ENCODE peak calls at places on chromosomes 2 and 18, in ten cellular contexts. M is IMR-90; G is caudate nucleus; X is NCI-H774; U is neural progenitor cell; I is hippocampal formation; R is ureter; Z is CD8-positive, alpha-beta T cell; F is GM19239; A is NCI-H510A treated with DMSO at 0.1 percent for 48 hours. K is an unnamed sample.

GRCh38 chr2:177724398-177725287 is 332.1 kb downstream of the AGPS start:
- DNase-seq in M (peak), G (peak), X (peak), U (peak), I (peak), R (no peak), Z (peak), F (peak), A (peak), K (peak)

GRCh38 chr18:62522178-62522509 is 681 bp upstream of the ZCCHC2 start:
- DNase-seq in M (no peak), G (no peak), X (no peak), U (no peak), I (no peak), R (no peak), Z (no peak), F (no peak), A (peak), K (no peak)

GRCh38 chr2:20050104-20050711 is 1.2 kb downstream of the LAPTM4A start:
- DNase-seq in M (peak), G (no peak), X (no peak), U (no peak), I (peak), R (no peak), Z (peak), F (no peak), A (peak), K (peak)

GRCh38 chr2:11976090-11976489 is 229.7 kb downstream of the LPIN1 start:
- DNase-seq in M (no peak), G (no peak), X (no peak), U (no peak), I (no peak), R (no peak), Z (no peak), F (no peak), A (no peak), K (no peak)

GRCh38 chr2:149601141-149601796 is 13.7 kb upstream of the MMADHC start:
- DNase-seq in M (peak), G (no peak), X (no peak), U (no peak), I (no peak), R (no peak), Z (no peak), F (no peak), A (no peak), K (no peak)

GRCh38 chr2:11692966-11693521 is 23.0 kb upstream of the NTSR2 start:
- DNase-seq in M (peak), G (no peak), X (peak), U (peak), I (peak), R (no peak), Z (peak), F (peak), A (peak), K (peak)

GRCh38 chr2:44005831-44006230 is 10.0 kb upstream of the LRPPRC start:
- DNase-seq in M (peak), G (no peak), X (no peak), U (no peak), I (no peak), R (no peak), Z (no peak), F (no peak), A (no peak), K (no peak)

GRCh38 chr2:240216197-240216596 is 75.7 kb upstream of the OTOS start:
- DNase-seq in M (no peak), G (no peak), X (no peak), U (no peak), I (no peak), R (no peak), Z (no peak), F (no peak), A (no peak), K (no peak)

GRCh38 chr2:45274190-45274926 is 265.1 kb upstream of the SIX2 start:
- DNase-seq in M (no peak), G (no peak), X (peak), U (peak), I (no peak), R (no peak), Z (no peak), F (no peak), A (peak), K (peak)

GRCh38 chr2:66032376-66032775 is 402.5 kb upstream of the MEIS1 start:
- DNase-seq in M (no peak), G (no peak), X (no peak), U (peak), I (no peak), R (no peak), Z (no peak), F (no peak), A (no peak), K (no peak)

GRCh38 chr2:205766765-205767359 is 84.6 kb downstream of the NRP2 start:
- DNase-seq in M (peak), G (no peak), X (peak), U (peak), I (peak), R (peak), Z (peak), F (peak), A (peak), K (peak)

GRCh38 chr2:112814278-112814677 is 22.3 kb downstream of the IL1B start:
- DNase-seq in M (peak), G (no peak), X (no peak), U (peak), I (no peak), R (no peak), Z (no peak), F (no peak), A (no peak), K (no peak)

GRCh38 chr2:201520201-201520600 is 68.7 kb downstream of the STRADB start:
- DNase-seq in M (peak), G (no peak), X (no peak), U (no peak), I (no peak), R (no peak), Z (no peak), F (no peak), A (no peak), K (no peak)

GRCh38 chr18:2881088-2881487 is 34.3 kb downstream of the EMILIN2 start:
- DNase-seq in M (peak), G (no peak), X (no peak), U (no peak), I (no peak), R (no peak), Z (no peak), F (no peak), A (peak), K (no peak)

GRCh38 chr2:195984951-195985726 is 83.5 kb downstream of the DNAH7 start:
- DNase-seq in M (no peak), G (no peak), X (no peak), U (no peak), I (no peak), R (no peak), Z (no peak), F (no peak), A (no peak), K (no peak)

GRCh38 chr18:74899554-74899953 is 301.9 kb downstream of the ZNF407 start:
- DNase-seq in M (no peak), G (no peak), X (no peak), U (no peak), I (no peak), R (no peak), Z (no peak), F (no peak), A (peak), K (no peak)

GRCh38 chr2:37436324-37436723 is 91.9 kb downstream of the QPCT start:
- DNase-seq in M (peak), G (no peak), X (no peak), U (no peak), I (no peak), R (no peak), Z (no peak), F (no peak), A (no peak), K (no peak)

GRCh38 chr2:119464977-119465376 is 33.3 kb downstream of the TMEM37 start:
- DNase-seq in M (no peak), G (no peak), X (no peak), U (no peak), I (no peak), R (no peak), Z (no peak), F (no peak), A (no peak), K (no peak)

GRCh38 chr18:57846258-57846657 is 43.1 kb upstream of the ATP8B1 start:
- DNase-seq in M (peak), G (no peak), X (no peak), U (no peak), I (no peak), R (no peak), Z (no peak), F (no peak), A (no peak), K (no peak)

GRCh38 chr18:50280707-50281294 is 522 bp downstream of the MBD1 start:
- DNase-seq in M (no peak), G (no peak), X (no peak), U (no peak), I (no peak), R (no peak), Z (no peak), F (no peak), A (no peak), K (no peak)

GRCh38 chr2:162092656-162093556 is 18.9 kb upstream of the DPP4 start:
- DNase-seq in M (peak), G (no peak), X (no peak), U (no peak), I (no peak), R (no peak), Z (no peak), F (no peak), A (no peak), K (no peak)

GRCh38 chr2:164314148-164314547 is 307.1 kb downstream of the GRB14 start:
- DNase-seq in M (no peak), G (no peak), X (peak), U (no peak), I (no peak), R (no peak), Z (no peak), F (no peak), A (peak), K (no peak)

GRCh38 chr2:68604077-68604476 is 39.3 kb upstream of the PROKR1 start:
- DNase-seq in M (no peak), G (no peak), X (no peak), U (no peak), I (no peak), R (no peak), Z (no peak), F (no peak), A (no peak), K (no peak)

GRCh38 chr18:30160124-30160523 is 882.4 kb downstream of the DSC3 start:
- DNase-seq in M (no peak), G (no peak), X (no peak), U (no peak), I (no peak), R (no peak), Z (no peak), F (no peak), A (no peak), K (no peak)

GRCh38 chr2:45636013-45636412 is 15.5 kb upstream of the PRKCE start:
- DNase-seq in M (no peak), G (no peak), X (no peak), U (no peak), I (no peak), R (no peak), Z (no peak), F (no peak), A (peak), K (no peak)

GRCh38 chr2:223513771-223514455 is 88.2 kb downstream of the SCG2 start:
- DNase-seq in M (peak), G (no peak), X (no peak), U (no peak), I (no peak), R (no peak), Z (no peak), F (no peak), A (no peak), K (no peak)

GRCh38 chr18:13120967-13121586 is 97.5 kb upstream of the LDLRAD4 start:
- DNase-seq in M (peak), G (no peak), X (no peak), U (no peak), I (no peak), R (no peak), Z (no peak), F (no peak), A (no peak), K (peak)

GRCh38 chr2:239854596-239854995 is 170.5 kb downstream of the NDUFA10 start:
- DNase-seq in M (no peak), G (no peak), X (no peak), U (no peak), I (no peak), R (no peak), Z (no peak), F (no peak), A (no peak), K (no peak)

GRCh38 chr2:207107120-207107519 is 58.6 kb downstream of the KLF7 start:
- DNase-seq in M (no peak), G (no peak), X (no peak), U (no peak), I (no peak), R (no peak), Z (no peak), F (no peak), A (no peak), K (peak)

GRCh38 chr18:13653746-13654455 is 72.5 kb downstream of the FAM210A start:
- DNase-seq in M (no peak), G (no peak), X (no peak), U (peak), I (peak), R (no peak), Z (no peak), F (no peak), A (no peak), K (no peak)

GRCh38 chr2:109669731-109670130 is 55.6 kb downstream of the SOWAHC start:
- DNase-seq in M (no peak), G (no peak), X (no peak), U (no peak), I (no peak), R (no peak), Z (no peak), F (no peak), A (no peak), K (no peak)

GRCh38 chr2:62119313-62119969 is 76.5 kb upstream of the B3GNT2 start:
- DNase-seq in M (no peak), G (no peak), X (no peak), U (no peak), I (no peak), R (no peak), Z (no peak), F (no peak), A (no peak), K (no peak)

GRCh38 chr18:13112982-13113381 is 105.6 kb upstream of the LDLRAD4 start:
- DNase-seq in M (peak), G (peak), X (no peak), U (peak), I (peak), R (no peak), Z (no peak), F (no peak), A (peak), K (peak)

GRCh38 chr2:48707466-48707865 is 48.1 kb downstream of the LHCGR start:
- DNase-seq in M (peak), G (no peak), X (no peak), U (no peak), I (no peak), R (no peak), Z (no peak), F (no peak), A (no peak), K (no peak)

GRCh38 chr2:42216712-42217111 is 47.6 kb downstream of the EML4 start:
- DNase-seq in M (peak), G (no peak), X (no peak), U (no peak), I (no peak), R (no peak), Z (no peak), F (no peak), A (no peak), K (no peak)

GRCh38 chr2:15599994-15600393 is 8.3 kb downstream of the DDX1 start:
- DNase-seq in M (no peak), G (no peak), X (no peak), U (no peak), I (no peak), R (no peak), Z (no peak), F (no peak), A (no peak), K (no peak)

GRCh38 chr2:103174711-103175110 is 412.9 kb downstream of the TMEM182 start:
- DNase-seq in M (no peak), G (no peak), X (no peak), U (no peak), I (no peak), R (no peak), Z (no peak), F (no peak), A (no peak), K (no peak)

GRCh38 chr2:224449212-224450147 is 47.6 kb upstream of the FAM124B start:
- DNase-seq in M (no peak), G (no peak), X (no peak), U (no peak), I (no peak), R (no peak), Z (no peak), F (no peak), A (no peak), K (no peak)

GRCh38 chr2:199955007-199955338 is 318 bp downstream of the TYW5 start:
- DNase-seq in M (no peak), G (no peak), X (peak), U (peak), I (no peak), R (no peak), Z (no peak), F (no peak), A (peak), K (no peak)

K was measured in midbrain.